ENCODE peak calls at places on chromosomes 4 and X, in five cellular contexts. K, S, G, F and E are unnamed samples.

GRCh38 chrX:39361736-39362135 is 560.5 kb downstream of the MID1IP1 start:
- DNase-seq in K (no peak), S (peak), G (no peak), F (no peak), E (no peak)

GRCh38 chr4:73603854-73604584 is 16.2 kb downstream of the RASSF6 start:
- DNase-seq in K (no peak), S (no peak), G (no peak), F (peak), E (peak)

GRCh38 chrX:118755633-118756032 is 28.2 kb downstream of the IL13RA1 start:
- DNase-seq in K (no peak), S (no peak), G (no peak), F (no peak), E (no peak)

GRCh38 chrX:9515973-9516538 is 51.2 kb downstream of the TBL1X start:
- DNase-seq in K (no peak), S (no peak), G (no peak), F (peak), E (no peak)

GRCh38 chr4:53682196-53682595 is 90.9 kb upstream of the LNX1 start:
- DNase-seq in K (peak), S (no peak), G (no peak), F (peak), E (no peak)

GRCh38 chr4:16120720-16121119 is 36.9 kb upstream of the PROM1 start:
- DNase-seq in K (no peak), S (no peak), G (no peak), F (no peak), E (no peak)

GRCh38 chrX:44431206-44431605 is 87.7 kb upstream of the EFHC2 start:
- DNase-seq in K (no peak), S (no peak), G (no peak), F (peak), E (peak)

GRCh38 chrX:78321809-78322208 is 5.6 kb downstream of the CYSLTR1 start:
- DNase-seq in K (no peak), S (no peak), G (no peak), F (no peak), E (no peak)

GRCh38 chr4:93217423-93217822 is 611.1 kb upstream of the ATOH1 start:
- DNase-seq in K (no peak), S (no peak), G (no peak), F (peak), E (peak)

GRCh38 chr4:1082215-1083182 is 30.9 kb downstream of the RNF212 start:
- DNase-seq in K (peak), S (no peak), G (peak), F (peak), E (peak)

GRCh38 chr4:7003176-7003878 is 39.8 kb upstream of the TADA2B start:
- DNase-seq in K (no peak), S (no peak), G (no peak), F (no peak), E (no peak)

GRCh38 chr4:38943355-38943754 is 75.7 kb downstream of the FAM114A1 start:
- DNase-seq in K (no peak), S (no peak), G (no peak), F (no peak), E (peak)

GRCh38 chr4:152935138-152935537 is 985 bp upstream of the FHDC1 start:
- DNase-seq in K (no peak), S (no peak), G (peak), F (no peak), E (peak)

GRCh38 chr4:184648220-184649025 is 824 bp downstream of the CASP3 start:
- DNase-seq in K (peak), S (peak), G (peak), F (peak), E (peak)

GRCh38 chr4:132530846-132531245 is 618.2 kb upstream of the PCDH10 start:
- DNase-seq in K (no peak), S (no peak), G (no peak), F (no peak), E (peak)

GRCh38 chrX:13699183-13699826 is 10.4 kb downstream of the RAB9A start:
- DNase-seq in K (no peak), S (no peak), G (peak), F (peak), E (peak)

GRCh38 chr4:20954541-20954940 is 254.3 kb downstream of the PACRGL start:
- DNase-seq in K (no peak), S (no peak), G (no peak), F (no peak), E (no peak)

GRCh38 chr4:76703123-76703490 is 194.8 kb downstream of the SOWAHB start:
- DNase-seq in K (peak), S (no peak), G (no peak), F (no peak), E (peak)

GRCh38 chr4:182540496-182540895 is 297.3 kb downstream of the TENM3 start:
- DNase-seq in K (no peak), S (no peak), G (no peak), F (no peak), E (no peak)

GRCh38 chrX:111352424-111352823 is 59.6 kb downstream of the DCX start:
- DNase-seq in K (no peak), S (no peak), G (no peak), F (peak), E (peak)

GRCh38 chr4:4685810-4686209 is 144.0 kb upstream of the STX18 start:
- DNase-seq in K (no peak), S (no peak), G (no peak), F (no peak), E (peak)

GRCh38 chr4:8205241-8205707 is 6.2 kb downstream of the SH3TC1 start:
- DNase-seq in K (no peak), S (no peak), G (no peak), F (peak), E (peak)

GRCh38 chr4:22842360-22842759 is 149.6 kb downstream of the GBA3 start:
- DNase-seq in K (no peak), S (no peak), G (no peak), F (no peak), E (no peak)

GRCh38 chrX:119401569-119401968 is 2.4 kb downstream of the SLC25A43 start:
- DNase-seq in K (no peak), S (no peak), G (no peak), F (no peak), E (no peak)

GRCh38 chr4:180823116-180823515 is 1420.1 kb upstream of the TENM3 start:
- DNase-seq in K (no peak), S (no peak), G (no peak), F (no peak), E (no peak)

GRCh38 chr4:94235825-94236224 is 28.2 kb downstream of the SMARCAD1 start:
- DNase-seq in K (no peak), S (no peak), G (no peak), F (peak), E (no peak)

GRCh38 chr4:20095805-20096541 is 155.7 kb upstream of the SLIT2 start:
- DNase-seq in K (no peak), S (no peak), G (no peak), F (no peak), E (no peak)

GRCh38 chr4:121246698-121247097 is 82.6 kb upstream of the TNIP3 start:
- DNase-seq in K (no peak), S (no peak), G (no peak), F (peak), E (no peak)

GRCh38 chrX:2441466-2441865 is 59.3 kb downstream of the DHRSX start:
- DNase-seq in K (no peak), S (no peak), G (no peak), F (no peak), E (no peak)

GRCh38 chrX:2608638-2609430 is 82.3 kb upstream of the CD99 start:
- DNase-seq in K (peak), S (peak), G (peak), F (peak), E (peak)